ENCODE peak calls at places on chromosome 16, in eight cellular contexts. One of them, this sample, is unnamed.

GRCh38 chr16:77531741-77532140 is 96.9 kb upstream of the ADAMTS18 start:
- DNase-seq in colonic mucosa: no peak
- DNase-seq in AG10803: peak
- DNase-seq in neural progenitor cell: no peak
- DNase-seq in EL: peak
- DNase-seq in mucosa of gallbladder: no peak
- DNase-seq in anterior cingulate cortex: no peak
- DNase-seq in heart right ventricle: no peak
- DNase-seq in this sample: no peak

GRCh38 chr16:67959520-67959919 is 8.9 kb downstream of the SLC12A4 start:
- DNase-seq in colonic mucosa: no peak
- DNase-seq in AG10803: peak
- DNase-seq in neural progenitor cell: no peak
- DNase-seq in EL: peak
- DNase-seq in mucosa of gallbladder: no peak
- DNase-seq in anterior cingulate cortex: no peak
- DNase-seq in heart right ventricle: peak
- DNase-seq in this sample: no peak

GRCh38 chr16:20241321-20241720 is 86.0 kb downstream of the GP2 start:
- DNase-seq in colonic mucosa: no peak
- DNase-seq in AG10803: no peak
- DNase-seq in neural progenitor cell: no peak
- DNase-seq in EL: no peak
- DNase-seq in mucosa of gallbladder: no peak
- DNase-seq in anterior cingulate cortex: no peak
- DNase-seq in heart right ventricle: no peak
- DNase-seq in this sample: no peak

GRCh38 chr16:20938426-20938825 is 37.9 kb downstream of the LYRM1 start:
- DNase-seq in colonic mucosa: no peak
- DNase-seq in AG10803: peak
- DNase-seq in neural progenitor cell: no peak
- DNase-seq in EL: peak
- DNase-seq in mucosa of gallbladder: no peak
- DNase-seq in anterior cingulate cortex: no peak
- DNase-seq in heart right ventricle: no peak
- DNase-seq in this sample: no peak

GRCh38 chr16:91484-91883 is 13.5 kb downstream of the MPG start:
- DNase-seq in colonic mucosa: no peak
- DNase-seq in AG10803: no peak
- DNase-seq in neural progenitor cell: no peak
- DNase-seq in EL: no peak
- DNase-seq in mucosa of gallbladder: no peak
- DNase-seq in anterior cingulate cortex: peak
- DNase-seq in heart right ventricle: peak
- DNase-seq in this sample: no peak

GRCh38 chr16:25035494-25036405 is 20.6 kb upstream of the ARHGAP17 start:
- DNase-seq in colonic mucosa: no peak
- DNase-seq in AG10803: no peak
- DNase-seq in neural progenitor cell: no peak
- DNase-seq in EL: peak
- DNase-seq in mucosa of gallbladder: no peak
- DNase-seq in anterior cingulate cortex: no peak
- DNase-seq in heart right ventricle: no peak
- DNase-seq in this sample: no peak

GRCh38 chr16:58096249-58096648 is 32.9 kb downstream of the CFAP20 start:
- DNase-seq in colonic mucosa: no peak
- DNase-seq in AG10803: no peak
- DNase-seq in neural progenitor cell: no peak
- DNase-seq in EL: no peak
- DNase-seq in mucosa of gallbladder: no peak
- DNase-seq in anterior cingulate cortex: no peak
- DNase-seq in heart right ventricle: no peak
- DNase-seq in this sample: no peak

GRCh38 chr16:66590322-66590721 is 11.1 kb downstream of the CMTM2 start:
- DNase-seq in colonic mucosa: no peak
- DNase-seq in AG10803: no peak
- DNase-seq in neural progenitor cell: no peak
- DNase-seq in EL: no peak
- DNase-seq in mucosa of gallbladder: no peak
- DNase-seq in anterior cingulate cortex: no peak
- DNase-seq in heart right ventricle: no peak
- DNase-seq in this sample: no peak

GRCh38 chr16:88628512-88628974 is 9.8 kb upstream of the IL17C start:
- DNase-seq in colonic mucosa: no peak
- DNase-seq in AG10803: no peak
- DNase-seq in neural progenitor cell: peak
- DNase-seq in EL: no peak
- DNase-seq in mucosa of gallbladder: no peak
- DNase-seq in anterior cingulate cortex: no peak
- DNase-seq in heart right ventricle: peak
- DNase-seq in this sample: no peak

GRCh38 chr16:84090212-84090611 is 26.5 kb downstream of the MBTPS1 start:
- DNase-seq in colonic mucosa: no peak
- DNase-seq in AG10803: no peak
- DNase-seq in neural progenitor cell: no peak
- DNase-seq in EL: no peak
- DNase-seq in mucosa of gallbladder: no peak
- DNase-seq in anterior cingulate cortex: peak
- DNase-seq in heart right ventricle: no peak
- DNase-seq in this sample: no peak

GRCh38 chr16:67846063-67846319 is 742 bp upstream of the NUTF2 start:
- DNase-seq in colonic mucosa: no peak
- DNase-seq in AG10803: no peak
- DNase-seq in neural progenitor cell: no peak
- DNase-seq in EL: no peak
- DNase-seq in mucosa of gallbladder: no peak
- DNase-seq in anterior cingulate cortex: no peak
- DNase-seq in heart right ventricle: no peak
- DNase-seq in this sample: no peak

GRCh38 chr16:2156025-2156848 is 655 bp downstream of the TRAF7 start:
- DNase-seq in colonic mucosa: peak
- DNase-seq in AG10803: peak
- DNase-seq in neural progenitor cell: peak
- DNase-seq in EL: peak
- DNase-seq in mucosa of gallbladder: no peak
- DNase-seq in anterior cingulate cortex: no peak
- DNase-seq in heart right ventricle: no peak
- DNase-seq in this sample: no peak

GRCh38 chr16:10405386-10405939 is 19.6 kb downstream of the ATF7IP2 start:
- DNase-seq in colonic mucosa: no peak
- DNase-seq in AG10803: no peak
- DNase-seq in neural progenitor cell: no peak
- DNase-seq in EL: peak
- DNase-seq in mucosa of gallbladder: no peak
- DNase-seq in anterior cingulate cortex: no peak
- DNase-seq in heart right ventricle: peak
- DNase-seq in this sample: no peak

GRCh38 chr16:57115504-57116182 is 23.3 kb downstream of the CPNE2 start:
- DNase-seq in colonic mucosa: no peak
- DNase-seq in AG10803: no peak
- DNase-seq in neural progenitor cell: peak
- DNase-seq in EL: no peak
- DNase-seq in mucosa of gallbladder: peak
- DNase-seq in anterior cingulate cortex: peak
- DNase-seq in heart right ventricle: peak
- DNase-seq in this sample: no peak

GRCh38 chr16:1531638-1531910 is 1.9 kb upstream of the TMEM204 start:
- DNase-seq in colonic mucosa: no peak
- DNase-seq in AG10803: no peak
- DNase-seq in neural progenitor cell: no peak
- DNase-seq in EL: no peak
- DNase-seq in mucosa of gallbladder: no peak
- DNase-seq in anterior cingulate cortex: no peak
- DNase-seq in heart right ventricle: no peak
- DNase-seq in this sample: no peak

GRCh38 chr16:46787909-46788308 is 39.8 kb upstream of the MYLK3 start:
- DNase-seq in colonic mucosa: no peak
- DNase-seq in AG10803: no peak
- DNase-seq in neural progenitor cell: no peak
- DNase-seq in EL: no peak
- DNase-seq in mucosa of gallbladder: no peak
- DNase-seq in anterior cingulate cortex: no peak
- DNase-seq in heart right ventricle: no peak
- DNase-seq in this sample: peak

GRCh38 chr16:270381-271255 is 5.1 kb downstream of the RGS11 start:
- DNase-seq in colonic mucosa: no peak
- DNase-seq in AG10803: no peak
- DNase-seq in neural progenitor cell: no peak
- DNase-seq in EL: no peak
- DNase-seq in mucosa of gallbladder: no peak
- DNase-seq in anterior cingulate cortex: no peak
- DNase-seq in heart right ventricle: no peak
- DNase-seq in this sample: no peak

GRCh38 chr16:3609895-3610697 is 1.3 kb downstream of the SLX4 start:
- DNase-seq in colonic mucosa: no peak
- DNase-seq in AG10803: no peak
- DNase-seq in neural progenitor cell: no peak
- DNase-seq in EL: peak
- DNase-seq in mucosa of gallbladder: peak
- DNase-seq in anterior cingulate cortex: no peak
- DNase-seq in heart right ventricle: no peak
- DNase-seq in this sample: no peak

GRCh38 chr16:30764086-30764485 is 2.0 kb downstream of the RNF40 start:
- DNase-seq in colonic mucosa: no peak
- DNase-seq in AG10803: no peak
- DNase-seq in neural progenitor cell: no peak
- DNase-seq in EL: no peak
- DNase-seq in mucosa of gallbladder: no peak
- DNase-seq in anterior cingulate cortex: no peak
- DNase-seq in heart right ventricle: no peak
- DNase-seq in this sample: no peak

GRCh38 chr16:27226476-27226875 is 23.1 kb downstream of the KDM8 start:
- DNase-seq in colonic mucosa: peak
- DNase-seq in AG10803: no peak
- DNase-seq in neural progenitor cell: no peak
- DNase-seq in EL: no peak
- DNase-seq in mucosa of gallbladder: no peak
- DNase-seq in anterior cingulate cortex: no peak
- DNase-seq in heart right ventricle: no peak
- DNase-seq in this sample: no peak

GRCh38 chr16:57534881-57535658 is 1.3 kb downstream of the CCDC102A start:
- DNase-seq in colonic mucosa: peak
- DNase-seq in AG10803: no peak
- DNase-seq in neural progenitor cell: no peak
- DNase-seq in EL: no peak
- DNase-seq in mucosa of gallbladder: no peak
- DNase-seq in anterior cingulate cortex: no peak
- DNase-seq in heart right ventricle: peak
- DNase-seq in this sample: no peak

GRCh38 chr16:5012887-5013286 is 20.8 kb downstream of the NAGPA start:
- DNase-seq in colonic mucosa: no peak
- DNase-seq in AG10803: no peak
- DNase-seq in neural progenitor cell: no peak
- DNase-seq in EL: no peak
- DNase-seq in mucosa of gallbladder: no peak
- DNase-seq in anterior cingulate cortex: no peak
- DNase-seq in heart right ventricle: no peak
- DNase-seq in this sample: no peak

GRCh38 chr16:68445458-68445857 is 2.9 kb downstream of the SMPD3 start:
- DNase-seq in colonic mucosa: peak
- DNase-seq in AG10803: no peak
- DNase-seq in neural progenitor cell: peak
- DNase-seq in EL: peak
- DNase-seq in mucosa of gallbladder: peak
- DNase-seq in anterior cingulate cortex: no peak
- DNase-seq in heart right ventricle: no peak
- DNase-seq in this sample: peak

GRCh38 chr16:57282510-57283213 is 1.8 kb downstream of the PLLP start:
- DNase-seq in colonic mucosa: no peak
- DNase-seq in AG10803: no peak
- DNase-seq in neural progenitor cell: no peak
- DNase-seq in EL: no peak
- DNase-seq in mucosa of gallbladder: no peak
- DNase-seq in anterior cingulate cortex: no peak
- DNase-seq in heart right ventricle: no peak
- DNase-seq in this sample: no peak

GRCh38 chr16:85402910-85403692 is 210.0 kb upstream of the GSE1 start:
- DNase-seq in colonic mucosa: peak
- DNase-seq in AG10803: peak
- DNase-seq in neural progenitor cell: no peak
- DNase-seq in EL: peak
- DNase-seq in mucosa of gallbladder: no peak
- DNase-seq in anterior cingulate cortex: no peak
- DNase-seq in heart right ventricle: peak
- DNase-seq in this sample: no peak

GRCh38 chr16:85969159-85969558 is 70.2 kb downstream of the IRF8 start:
- DNase-seq in colonic mucosa: no peak
- DNase-seq in AG10803: peak
- DNase-seq in neural progenitor cell: no peak
- DNase-seq in EL: peak
- DNase-seq in mucosa of gallbladder: no peak
- DNase-seq in anterior cingulate cortex: no peak
- DNase-seq in heart right ventricle: no peak
- DNase-seq in this sample: no peak

GRCh38 chr16:75116081-75116910 is at the start of gene LDHD:
- DNase-seq in colonic mucosa: peak
- DNase-seq in AG10803: peak
- DNase-seq in neural progenitor cell: peak
- DNase-seq in EL: peak
- DNase-seq in mucosa of gallbladder: peak
- DNase-seq in anterior cingulate cortex: peak
- DNase-seq in heart right ventricle: peak
- DNase-seq in this sample: no peak

GRCh38 chr16:66695474-66695934 is 1.0 kb downstream of the CMTM4 start:
- DNase-seq in colonic mucosa: no peak
- DNase-seq in AG10803: no peak
- DNase-seq in neural progenitor cell: no peak
- DNase-seq in EL: no peak
- DNase-seq in mucosa of gallbladder: no peak
- DNase-seq in anterior cingulate cortex: peak
- DNase-seq in heart right ventricle: no peak
- DNase-seq in this sample: no peak

GRCh38 chr16:14168146-14168545 is 97.0 kb downstream of the MRTFB start:
- DNase-seq in colonic mucosa: no peak
- DNase-seq in AG10803: no peak
- DNase-seq in neural progenitor cell: no peak
- DNase-seq in EL: no peak
- DNase-seq in mucosa of gallbladder: no peak
- DNase-seq in anterior cingulate cortex: no peak
- DNase-seq in heart right ventricle: no peak
- DNase-seq in this sample: no peak

GRCh38 chr16:66344533-66345145 is 21.9 kb upstream of the CDH5 start:
- DNase-seq in colonic mucosa: peak
- DNase-seq in AG10803: peak
- DNase-seq in neural progenitor cell: peak
- DNase-seq in EL: peak
- DNase-seq in mucosa of gallbladder: peak
- DNase-seq in anterior cingulate cortex: no peak
- DNase-seq in heart right ventricle: peak
- DNase-seq in this sample: no peak

GRCh38 chr16:13110124-13110796 is 208.9 kb downstream of the SHISA9 start:
- DNase-seq in colonic mucosa: no peak
- DNase-seq in AG10803: peak
- DNase-seq in neural progenitor cell: peak
- DNase-seq in EL: no peak
- DNase-seq in mucosa of gallbladder: no peak
- DNase-seq in anterior cingulate cortex: no peak
- DNase-seq in heart right ventricle: no peak
- DNase-seq in this sample: no peak

GRCh38 chr16:64543401-64543800 is 578.5 kb downstream of the CDH11 start:
- DNase-seq in colonic mucosa: no peak
- DNase-seq in AG10803: peak
- DNase-seq in neural progenitor cell: no peak
- DNase-seq in EL: no peak
- DNase-seq in mucosa of gallbladder: no peak
- DNase-seq in anterior cingulate cortex: no peak
- DNase-seq in heart right ventricle: no peak
- DNase-seq in this sample: no peak

GRCh38 chr16:63998-64913 is 8.2 kb downstream of the RHBDF1 start:
- DNase-seq in colonic mucosa: no peak
- DNase-seq in AG10803: no peak
- DNase-seq in neural progenitor cell: no peak
- DNase-seq in EL: no peak
- DNase-seq in mucosa of gallbladder: no peak
- DNase-seq in anterior cingulate cortex: no peak
- DNase-seq in heart right ventricle: no peak
- DNase-seq in this sample: no peak